ENCODE peak calls at places on chromosomes 5 and 9, in seven cellular contexts. B, U, R, H, V, K and M are unnamed samples.

GRCh38 chr9:33446507-33447403 is 638 bp downstream of the AQP3 start:
- DNase-seq in R (peak), U (peak), H (peak), K (no peak), B (no peak), V (peak), M (peak)

GRCh38 chr9:88400021-88400420 is 11.8 kb downstream of the SPIN1 start:
- DNase-seq in K (no peak), B (no peak), U (no peak), R (no peak), V (no peak), H (peak), M (no peak)

GRCh38 chr5:83924171-83924570 is 203.5 kb upstream of the HAPLN1 start:
- DNase-seq in V (no peak), K (no peak), R (no peak), H (peak), U (no peak), B (no peak), M (no peak)

GRCh38 chr5:6574111-6574510 is 58.7 kb downstream of the NSUN2 start:
- DNase-seq in R (no peak), H (no peak), U (no peak), V (no peak), B (no peak), K (no peak), M (no peak)

GRCh38 chr5:128777052-128777451 is 188.2 kb upstream of the SLC27A6 start:
- DNase-seq in B (no peak), R (no peak), V (no peak), U (no peak), H (no peak), K (no peak), M (no peak)

GRCh38 chr5:125085797-125086505 is 339.5 kb upstream of the ZNF608 start:
- DNase-seq in U (no peak), K (no peak), R (peak), H (no peak), V (no peak), B (no peak), M (peak)

GRCh38 chr5:36492998-36493655 is 113.3 kb upstream of the SLC1A3 start:
- DNase-seq in R (no peak), B (no peak), K (no peak), V (no peak), H (peak), U (no peak), M (no peak)

GRCh38 chr5:74541381-74541781 is 99.1 kb downstream of the ENC1 start:
- DNase-seq in H (no peak), R (no peak), U (no peak), K (no peak), B (no peak), V (no peak), M (no peak)

GRCh38 chr5:776862-777711 is 7.4 kb downstream of the ZDHHC11B start:
- DNase-seq in H (no peak), V (no peak), B (no peak), R (no peak), U (no peak), K (no peak), M (no peak)

GRCh38 chr9:129011761-129012281 is 16.3 kb downstream of the SH3GLB2 start:
- DNase-seq in H (no peak), B (no peak), R (no peak), V (no peak), K (no peak), U (no peak), M (no peak)

GRCh38 chr9:137019891-137020683 is 8.0 kb downstream of the ABCA2 start:
- DNase-seq in U (no peak), B (no peak), H (no peak), R (no peak), V (no peak), K (no peak), M (no peak)

GRCh38 chr5:151451626-151452520 is 4.5 kb downstream of the SLC36A1 start:
- DNase-seq in V (no peak), B (no peak), U (no peak), H (no peak), R (no peak), K (no peak), M (peak)

GRCh38 chr9:70641031-70641430 is 226.6 kb upstream of the KLF9 start:
- DNase-seq in B (no peak), U (no peak), V (no peak), R (no peak), K (no peak), H (no peak), M (no peak)

GRCh38 chr5:140244525-140245025 is 58.3 kb downstream of the PFDN1 start:
- DNase-seq in U (peak), R (peak), V (peak), H (peak), B (peak), K (peak), M (peak)

GRCh38 chr5:97297063-97297715 is 114.1 kb upstream of the RIOK2 start:
- DNase-seq in R (no peak), H (peak), K (no peak), U (no peak), V (no peak), B (no peak), M (peak)

GRCh38 chr5:115398726-115399125 is 102.3 kb upstream of the CCDC112 start:
- DNase-seq in H (peak), K (no peak), R (no peak), V (no peak), B (no peak), U (no peak), M (no peak)

GRCh38 chr9:81370650-81371049 is 318.7 kb downstream of the TLE1 start:
- DNase-seq in V (no peak), B (no peak), K (no peak), H (no peak), R (no peak), U (no peak), M (no peak)

GRCh38 chr5:93596676-93597441 is 13.8 kb downstream of the NR2F1 start:
- DNase-seq in V (peak), R (peak), H (no peak), K (no peak), U (no peak), B (no peak), M (peak)

GRCh38 chr9:1732670-1733069 is 282.5 kb upstream of the SMARCA2 start:
- DNase-seq in H (no peak), B (no peak), U (no peak), K (no peak), R (no peak), V (no peak), M (peak)